ENCODE peak calls at places on chromosomes 5 and 9, in six cellular contexts. One of them, this sample, is unnamed.

GRCh38 chr9:131854906-131855504 is 115.1 kb upstream of the RAPGEF1 start:
- DNase-seq in LoVo: no peak
- DNase-seq in retinal pigment epithelial cell: no peak
- DNase-seq in upper lobe of left lung: no peak
- DNase-seq in amniotic stem cell: no peak
- DNase-seq in coronary artery: no peak
- DNase-seq in this sample: peak

GRCh38 chr9:134633362-134634142 is 8.1 kb upstream of the COL5A1 start:
- DNase-seq in LoVo: no peak
- DNase-seq in retinal pigment epithelial cell: no peak
- DNase-seq in upper lobe of left lung: peak
- DNase-seq in amniotic stem cell: no peak
- DNase-seq in coronary artery: no peak
- DNase-seq in this sample: no peak

GRCh38 chr9:113511047-113511521 is 47.6 kb downstream of the RGS3 start:
- DNase-seq in LoVo: no peak
- DNase-seq in retinal pigment epithelial cell: no peak
- DNase-seq in upper lobe of left lung: no peak
- DNase-seq in amniotic stem cell: no peak
- DNase-seq in coronary artery: no peak
- DNase-seq in this sample: no peak

GRCh38 chr9:122206118-122207046 is 22.4 kb downstream of the LHX6 start:
- DNase-seq in LoVo: peak
- DNase-seq in retinal pigment epithelial cell: peak
- DNase-seq in upper lobe of left lung: no peak
- DNase-seq in amniotic stem cell: peak
- DNase-seq in coronary artery: no peak
- DNase-seq in this sample: peak

GRCh38 chr5:31581498-31582099 is 49.5 kb downstream of the C5orf22 start:
- DNase-seq in LoVo: peak
- DNase-seq in retinal pigment epithelial cell: peak
- DNase-seq in upper lobe of left lung: no peak
- DNase-seq in amniotic stem cell: peak
- DNase-seq in coronary artery: no peak
- DNase-seq in this sample: peak

GRCh38 chr5:3226171-3226570 is 369.5 kb upstream of the IRX1 start:
- DNase-seq in LoVo: no peak
- DNase-seq in retinal pigment epithelial cell: no peak
- DNase-seq in upper lobe of left lung: no peak
- DNase-seq in amniotic stem cell: no peak
- DNase-seq in coronary artery: no peak
- DNase-seq in this sample: no peak

GRCh38 chr9:14814229-14814628 is 91.7 kb upstream of the CER1 start:
- DNase-seq in LoVo: no peak
- DNase-seq in retinal pigment epithelial cell: no peak
- DNase-seq in upper lobe of left lung: no peak
- DNase-seq in amniotic stem cell: no peak
- DNase-seq in coronary artery: no peak
- DNase-seq in this sample: no peak

GRCh38 chr9:32500768-32501167 is 25.2 kb downstream of the RIGI start:
- DNase-seq in LoVo: no peak
- DNase-seq in retinal pigment epithelial cell: no peak
- DNase-seq in upper lobe of left lung: no peak
- DNase-seq in amniotic stem cell: no peak
- DNase-seq in coronary artery: no peak
- DNase-seq in this sample: no peak

GRCh38 chr9:14433841-14434511 is 120.0 kb upstream of the NFIB start:
- DNase-seq in LoVo: peak
- DNase-seq in retinal pigment epithelial cell: no peak
- DNase-seq in upper lobe of left lung: no peak
- DNase-seq in amniotic stem cell: peak
- DNase-seq in coronary artery: no peak
- DNase-seq in this sample: peak

GRCh38 chr5:15020731-15021130 is 149.2 kb upstream of the ANKH start:
- DNase-seq in LoVo: no peak
- DNase-seq in retinal pigment epithelial cell: no peak
- DNase-seq in upper lobe of left lung: no peak
- DNase-seq in amniotic stem cell: no peak
- DNase-seq in coronary artery: no peak
- DNase-seq in this sample: peak

GRCh38 chr9:89021154-89021803 is 30.0 kb downstream of the S1PR3 start:
- DNase-seq in LoVo: peak
- DNase-seq in retinal pigment epithelial cell: peak
- DNase-seq in upper lobe of left lung: peak
- DNase-seq in amniotic stem cell: peak
- DNase-seq in coronary artery: no peak
- DNase-seq in this sample: peak

GRCh38 chr5:170523129-170523497 is 19.3 kb downstream of the KCNIP1 start:
- DNase-seq in LoVo: no peak
- DNase-seq in retinal pigment epithelial cell: no peak
- DNase-seq in upper lobe of left lung: no peak
- DNase-seq in amniotic stem cell: no peak
- DNase-seq in coronary artery: no peak
- DNase-seq in this sample: peak

GRCh38 chr5:135400866-135401265 is 1.8 kb upstream of the MACROH2A1 start:
- DNase-seq in LoVo: no peak
- DNase-seq in retinal pigment epithelial cell: no peak
- DNase-seq in upper lobe of left lung: no peak
- DNase-seq in amniotic stem cell: no peak
- DNase-seq in coronary artery: no peak
- DNase-seq in this sample: no peak

GRCh38 chr5:114101153-114101552 is 260.7 kb upstream of the KCNN2 start:
- DNase-seq in LoVo: peak
- DNase-seq in retinal pigment epithelial cell: peak
- DNase-seq in upper lobe of left lung: no peak
- DNase-seq in amniotic stem cell: peak
- DNase-seq in coronary artery: no peak
- DNase-seq in this sample: peak

GRCh38 chr5:171801839-171802238 is 16.2 kb downstream of the SMIM23 start:
- DNase-seq in LoVo: no peak
- DNase-seq in retinal pigment epithelial cell: no peak
- DNase-seq in upper lobe of left lung: no peak
- DNase-seq in amniotic stem cell: no peak
- DNase-seq in coronary artery: no peak
- DNase-seq in this sample: no peak

GRCh38 chr9:121839726-121840500 is 188.5 kb downstream of the DAB2IP start:
- DNase-seq in LoVo: no peak
- DNase-seq in retinal pigment epithelial cell: no peak
- DNase-seq in upper lobe of left lung: peak
- DNase-seq in amniotic stem cell: no peak
- DNase-seq in coronary artery: peak
- DNase-seq in this sample: no peak

GRCh38 chr5:24401767-24402166 is 243.0 kb downstream of the CDH10 start:
- DNase-seq in LoVo: no peak
- DNase-seq in retinal pigment epithelial cell: no peak
- DNase-seq in upper lobe of left lung: no peak
- DNase-seq in amniotic stem cell: no peak
- DNase-seq in coronary artery: no peak
- DNase-seq in this sample: no peak

GRCh38 chr5:133830911-133831310 is 137.5 kb downstream of the C5orf15 start:
- DNase-seq in LoVo: no peak
- DNase-seq in retinal pigment epithelial cell: no peak
- DNase-seq in upper lobe of left lung: no peak
- DNase-seq in amniotic stem cell: no peak
- DNase-seq in coronary artery: no peak
- DNase-seq in this sample: no peak

GRCh38 chr9:10354591-10354990 is 258.2 kb downstream of the PTPRD start:
- DNase-seq in LoVo: no peak
- DNase-seq in retinal pigment epithelial cell: no peak
- DNase-seq in upper lobe of left lung: no peak
- DNase-seq in amniotic stem cell: no peak
- DNase-seq in coronary artery: no peak
- DNase-seq in this sample: no peak

GRCh38 chr5:127040779-127041520 is 10.6 kb upstream of the MARCHF3 start:
- DNase-seq in LoVo: peak
- DNase-seq in retinal pigment epithelial cell: no peak
- DNase-seq in upper lobe of left lung: no peak
- DNase-seq in amniotic stem cell: no peak
- DNase-seq in coronary artery: no peak
- DNase-seq in this sample: no peak

GRCh38 chr9:114046237-114046755 is 31.8 kb downstream of the AMBP start:
- DNase-seq in LoVo: no peak
- DNase-seq in retinal pigment epithelial cell: no peak
- DNase-seq in upper lobe of left lung: no peak
- DNase-seq in amniotic stem cell: no peak
- DNase-seq in coronary artery: no peak
- DNase-seq in this sample: no peak

GRCh38 chr5:8848362-8848761 is 697.5 kb downstream of the SEMA5A start:
- DNase-seq in LoVo: no peak
- DNase-seq in retinal pigment epithelial cell: no peak
- DNase-seq in upper lobe of left lung: no peak
- DNase-seq in amniotic stem cell: no peak
- DNase-seq in coronary artery: no peak
- DNase-seq in this sample: no peak

GRCh38 chr5:148960070-148960769 is 102.6 kb downstream of the SH3TC2 start:
- DNase-seq in LoVo: no peak
- DNase-seq in retinal pigment epithelial cell: no peak
- DNase-seq in upper lobe of left lung: no peak
- DNase-seq in amniotic stem cell: no peak
- DNase-seq in coronary artery: no peak
- DNase-seq in this sample: no peak

GRCh38 chr5:96143450-96143849 is 181.8 kb upstream of the ELL2 start:
- DNase-seq in LoVo: no peak
- DNase-seq in retinal pigment epithelial cell: no peak
- DNase-seq in upper lobe of left lung: no peak
- DNase-seq in amniotic stem cell: no peak
- DNase-seq in coronary artery: no peak
- DNase-seq in this sample: no peak

GRCh38 chr5:141692919-141693848 is 11.2 kb upstream of the ARAP3 start:
- DNase-seq in LoVo: no peak
- DNase-seq in retinal pigment epithelial cell: no peak
- DNase-seq in upper lobe of left lung: no peak
- DNase-seq in amniotic stem cell: no peak
- DNase-seq in coronary artery: no peak
- DNase-seq in this sample: peak

GRCh38 chr9:34139477-34140146 is 13.1 kb upstream of the DCAF12 start:
- DNase-seq in LoVo: no peak
- DNase-seq in retinal pigment epithelial cell: peak
- DNase-seq in upper lobe of left lung: peak
- DNase-seq in amniotic stem cell: peak
- DNase-seq in coronary artery: no peak
- DNase-seq in this sample: peak

GRCh38 chr5:138078006-138078643 is 5.7 kb upstream of the WNT8A start:
- DNase-seq in LoVo: no peak
- DNase-seq in retinal pigment epithelial cell: no peak
- DNase-seq in upper lobe of left lung: no peak
- DNase-seq in amniotic stem cell: no peak
- DNase-seq in coronary artery: no peak
- DNase-seq in this sample: no peak

GRCh38 chr5:14270212-14270702 is 127.1 kb downstream of the TRIO start:
- DNase-seq in LoVo: peak
- DNase-seq in retinal pigment epithelial cell: peak
- DNase-seq in upper lobe of left lung: peak
- DNase-seq in amniotic stem cell: peak
- DNase-seq in coronary artery: peak
- DNase-seq in this sample: peak

GRCh38 chr5:176768174-176768970 is 42.0 kb upstream of the UNC5A start:
- DNase-seq in LoVo: no peak
- DNase-seq in retinal pigment epithelial cell: no peak
- DNase-seq in upper lobe of left lung: peak
- DNase-seq in amniotic stem cell: no peak
- DNase-seq in coronary artery: peak
- DNase-seq in this sample: no peak

GRCh38 chr5:161549106-161549505 is 2.6 kb upstream of the GABRB2 start:
- DNase-seq in LoVo: no peak
- DNase-seq in retinal pigment epithelial cell: peak
- DNase-seq in upper lobe of left lung: no peak
- DNase-seq in amniotic stem cell: no peak
- DNase-seq in coronary artery: no peak
- DNase-seq in this sample: peak

GRCh38 chr9:35813434-35814105 is 1.3 kb downstream of the HINT2 start:
- DNase-seq in LoVo: peak
- DNase-seq in retinal pigment epithelial cell: no peak
- DNase-seq in upper lobe of left lung: no peak
- DNase-seq in amniotic stem cell: no peak
- DNase-seq in coronary artery: no peak
- DNase-seq in this sample: peak

GRCh38 chr9:99819123-99819483 is 2.6 kb upstream of the NR4A3 start:
- DNase-seq in LoVo: no peak
- DNase-seq in retinal pigment epithelial cell: no peak
- DNase-seq in upper lobe of left lung: no peak
- DNase-seq in amniotic stem cell: no peak
- DNase-seq in coronary artery: no peak
- DNase-seq in this sample: no peak

GRCh38 chr5:169876376-169876775 is 103.9 kb downstream of the INSYN2B start:
- DNase-seq in LoVo: no peak
- DNase-seq in retinal pigment epithelial cell: peak
- DNase-seq in upper lobe of left lung: no peak
- DNase-seq in amniotic stem cell: no peak
- DNase-seq in coronary artery: no peak
- DNase-seq in this sample: peak

This sample was measured in fibroblast of the aortic adventitia.